ENCODE peak calls at places on chromosomes 5 and 9, in ten cellular contexts. T, V, O, A, H, E, C, U, S and G are unnamed samples.

GRCh38 chr5:34833991-34834793 is 4.8 kb upstream of the TTC23L start:
- DNase-seq in C (no peak), A (no peak), H (no peak), O (no peak), E (no peak), S (no peak), V (no peak), U (no peak), T (no peak), G (no peak)

GRCh38 chr5:34627794-34628193 is 28.3 kb upstream of the RAI14 start:
- DNase-seq in H (no peak), S (no peak), O (no peak), V (peak), U (no peak), T (no peak), E (no peak), A (no peak), C (no peak), G (no peak)

GRCh38 chr5:156715287-156715686 is 134.8 kb upstream of the PPP1R2B start:
- DNase-seq in O (no peak), A (no peak), C (no peak), T (no peak), H (no peak), E (no peak), U (no peak), V (no peak), S (no peak), G (no peak)

GRCh38 chr5:1729641-1730486 is 69.8 kb downstream of the MRPL36 start:
- DNase-seq in H (peak), S (peak), V (no peak), O (peak), T (no peak), C (no peak), A (no peak), E (peak), U (no peak), G (peak)

GRCh38 chr5:83844320-83845068 is 123.8 kb upstream of the HAPLN1 start:
- DNase-seq in O (no peak), E (no peak), S (no peak), V (peak), A (no peak), H (no peak), U (peak), T (no peak), C (no peak), G (no peak)

GRCh38 chr9:112493738-112494137 is 7.1 kb downstream of the KIAA1958 start:
- DNase-seq in S (no peak), U (no peak), A (no peak), H (no peak), E (no peak), T (no peak), C (no peak), O (no peak), V (no peak), G (no peak)

GRCh38 chr9:105119166-105119565 is 125.3 kb upstream of the SLC44A1 start:
- DNase-seq in S (no peak), C (no peak), T (no peak), V (no peak), H (no peak), O (no peak), U (no peak), E (no peak), A (no peak), G (no peak)

GRCh38 chr5:80741015-80741414 is 86.2 kb upstream of the DHFR start:
- DNase-seq in O (no peak), U (no peak), V (no peak), E (no peak), C (no peak), S (no peak), T (no peak), A (no peak), H (no peak), G (no peak)

GRCh38 chr5:40972434-40972833 is 63.1 kb downstream of the C7 start:
- DNase-seq in V (no peak), E (no peak), H (no peak), T (no peak), A (no peak), O (no peak), S (no peak), U (no peak), C (no peak), G (no peak)

GRCh38 chr5:93267736-93268135 is 313.3 kb downstream of the NR2F1-AS1 start:
- DNase-seq in E (peak), H (no peak), U (no peak), O (no peak), C (no peak), A (no peak), S (no peak), T (no peak), V (no peak), G (no peak)

GRCh38 chr9:112169368-112169767 is 5.7 kb downstream of the SUSD1 start:
- DNase-seq in E (no peak), A (no peak), V (no peak), T (peak), H (no peak), O (no peak), C (no peak), U (peak), S (no peak), G (no peak)

GRCh38 chr5:135340568-135340967 is 58.5 kb downstream of the MACROH2A1 start:
- DNase-seq in C (no peak), E (no peak), O (no peak), V (no peak), U (no peak), T (peak), S (peak), A (no peak), H (no peak), G (no peak)

GRCh38 chr5:177444106-177445051 is 2.2 kb upstream of the PRR7 start:
- DNase-seq in E (peak), C (no peak), U (no peak), T (peak), S (no peak), H (no peak), O (no peak), V (no peak), A (no peak), G (no peak)

GRCh38 chr9:33189331-33189731 is 22.2 kb upstream of the B4GALT1 start:
- DNase-seq in E (no peak), V (no peak), O (no peak), C (no peak), H (no peak), S (no peak), U (no peak), A (no peak), T (no peak), G (no peak)

GRCh38 chr9:83981126-83981871 is 694 bp downstream of the RMI1 start:
- DNase-seq in T (no peak), E (no peak), H (no peak), C (no peak), S (peak), U (peak), O (peak), V (peak), A (peak), G (peak)

GRCh38 chr9:109477269-109478203 is 20.6 kb downstream of the PTPN3 start:
- DNase-seq in E (no peak), V (no peak), C (no peak), O (peak), S (no peak), U (peak), T (peak), A (peak), H (peak), G (peak)

GRCh38 chr9:89601856-89602562 is 2.8 kb upstream of the GADD45G start:
- DNase-seq in A (no peak), O (no peak), H (no peak), U (no peak), E (no peak), T (no peak), V (no peak), C (no peak), S (peak), G (no peak)
- TF ChIP-seq POLR2A in A (no peak), O (no peak), H (no peak), U (no peak), E (no peak), T (no peak), V (no peak), C (no peak), S (no peak), G (no peak)

GRCh38 chr5:179803651-179804598 is 2.7 kb downstream of the MGAT4B start:
- DNase-seq in E (peak), H (peak), O (peak), T (peak), U (no peak), V (peak), C (no peak), S (peak), A (peak), G (no peak)
- TF ChIP-seq POLR2A in E (no peak), H (no peak), O (no peak), T (no peak), U (no peak), V (no peak), C (no peak), S (no peak), A (peak), G (no peak)

GRCh38 chr5:172764861-172765765 is 5.9 kb downstream of the DUSP1 start:
- DNase-seq in E (peak), O (peak), S (peak), A (peak), U (peak), C (peak), V (peak), H (peak), T (peak), G (peak)
- TF ChIP-seq POLR2A in E (peak), O (no peak), S (no peak), A (no peak), U (peak), C (no peak), V (no peak), H (peak), T (no peak), G (no peak)

DNA sequence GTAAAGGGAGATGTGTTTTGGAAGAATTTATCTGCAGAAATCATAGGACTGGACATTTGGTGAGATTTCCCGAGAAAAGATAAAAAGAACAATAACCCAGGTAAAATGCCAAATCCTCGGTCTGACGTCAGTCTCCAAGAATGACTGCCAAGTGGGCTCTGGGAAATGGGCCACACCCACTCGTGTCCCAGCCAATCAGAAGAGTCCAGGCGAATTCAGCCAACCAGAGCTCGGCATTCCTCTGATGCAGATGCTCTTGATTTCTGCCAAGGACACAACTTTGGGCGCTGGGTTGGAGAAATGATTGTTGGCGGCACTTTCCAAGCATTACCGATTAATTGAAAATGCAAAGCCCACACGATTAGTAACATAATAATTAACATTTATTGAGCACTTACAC is 73.3 kb downstream of the FGF18 start:
- DNase-seq in U (no peak), T (no peak), S (no peak), O (no peak), A (no peak), H (no peak), E (no peak), V (no peak), C (no peak), G (no peak)
- TF ChIP-seq POLR2A in U (no peak), T (no peak), S (no peak), O (no peak), A (no peak), H (no peak), E (no peak), V (no peak), C (no peak), G (no peak)

GRCh38 chr5:168480601-168481000 is 5.7 kb upstream of the RARS1 start:
- DNase-seq in A (no peak), E (no peak), S (no peak), U (no peak), O (no peak), H (no peak), C (no peak), T (no peak), V (no peak), G (no peak)

GRCh38 chr5:168481330-168481788 is 4.9 kb upstream of the RARS1 start:
- DNase-seq in E (no peak), S (no peak), A (no peak), O (no peak), H (no peak), T (no peak), C (no peak), U (peak), V (no peak), G (no peak)

GRCh38 chr5:168489059-168489458 is 2.8 kb downstream of the RARS1 start:
- DNase-seq in E (no peak), A (no peak), C (no peak), T (no peak), H (no peak), V (no peak), O (no peak), S (no peak), U (no peak), G (no peak)

GRCh38 chr5:168482361-168482760 is 3.9 kb upstream of the RARS1 start:
- DNase-seq in U (no peak), T (no peak), E (no peak), V (no peak), A (no peak), C (no peak), H (no peak), S (no peak), O (no peak), G (no peak)

DNA sequence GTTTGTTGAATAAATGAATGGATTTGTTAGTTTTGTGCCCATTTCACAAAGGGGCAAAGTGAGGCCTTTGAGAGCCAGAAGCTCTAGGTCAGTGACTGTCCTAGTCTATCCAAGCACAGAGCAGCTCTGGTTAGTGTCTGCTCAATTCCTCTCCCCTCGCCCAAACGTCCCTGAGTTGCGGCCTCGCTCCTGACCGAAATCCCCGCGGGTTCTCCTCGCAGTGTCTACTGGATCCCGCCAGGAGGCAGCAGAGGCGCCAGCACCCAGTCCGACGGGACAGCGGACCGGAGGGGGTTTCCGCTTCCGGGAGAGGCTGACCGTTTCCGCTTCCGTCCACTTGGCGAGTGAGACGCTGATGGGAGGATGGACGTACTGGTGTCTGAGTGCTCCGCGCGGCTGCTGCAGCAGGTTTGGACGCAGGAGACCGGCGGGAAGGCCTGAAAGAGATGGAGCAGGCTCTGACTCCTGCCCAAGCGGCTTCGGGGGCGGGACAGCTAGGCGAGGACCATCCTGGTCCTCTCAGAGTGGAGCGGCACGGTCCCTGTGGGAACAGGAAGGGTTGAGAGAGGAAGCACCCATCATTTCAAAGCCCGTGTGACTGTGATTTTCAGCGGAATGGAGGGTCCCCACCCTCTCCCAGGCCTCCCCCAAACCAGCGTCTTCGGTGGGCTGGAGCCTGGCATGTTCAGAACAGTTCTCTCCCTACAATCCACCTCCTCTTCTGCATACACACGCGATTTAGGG is at the start of gene RARS1:
- DNase-seq in O (peak), S (peak), U (peak), A (peak), E (peak), V (peak), C (peak), H (peak), T (peak), G (peak)
- TF ChIP-seq POLR2A in O (peak), S (peak), U (peak), A (peak), E (peak), V (peak), C (peak), H (peak), T (peak), G (no peak)

GRCh38 chr5:172188033-172188892 is at the start of gene STK10:
- DNase-seq in A (peak), V (peak), H (peak), T (peak), E (peak), C (peak), S (peak), U (peak), O (peak), G (peak)
- TF ChIP-seq POLR2A in A (peak), V (peak), H (peak), T (peak), E (peak), C (no peak), S (no peak), U (peak), O (peak), G (no peak)

DNA sequence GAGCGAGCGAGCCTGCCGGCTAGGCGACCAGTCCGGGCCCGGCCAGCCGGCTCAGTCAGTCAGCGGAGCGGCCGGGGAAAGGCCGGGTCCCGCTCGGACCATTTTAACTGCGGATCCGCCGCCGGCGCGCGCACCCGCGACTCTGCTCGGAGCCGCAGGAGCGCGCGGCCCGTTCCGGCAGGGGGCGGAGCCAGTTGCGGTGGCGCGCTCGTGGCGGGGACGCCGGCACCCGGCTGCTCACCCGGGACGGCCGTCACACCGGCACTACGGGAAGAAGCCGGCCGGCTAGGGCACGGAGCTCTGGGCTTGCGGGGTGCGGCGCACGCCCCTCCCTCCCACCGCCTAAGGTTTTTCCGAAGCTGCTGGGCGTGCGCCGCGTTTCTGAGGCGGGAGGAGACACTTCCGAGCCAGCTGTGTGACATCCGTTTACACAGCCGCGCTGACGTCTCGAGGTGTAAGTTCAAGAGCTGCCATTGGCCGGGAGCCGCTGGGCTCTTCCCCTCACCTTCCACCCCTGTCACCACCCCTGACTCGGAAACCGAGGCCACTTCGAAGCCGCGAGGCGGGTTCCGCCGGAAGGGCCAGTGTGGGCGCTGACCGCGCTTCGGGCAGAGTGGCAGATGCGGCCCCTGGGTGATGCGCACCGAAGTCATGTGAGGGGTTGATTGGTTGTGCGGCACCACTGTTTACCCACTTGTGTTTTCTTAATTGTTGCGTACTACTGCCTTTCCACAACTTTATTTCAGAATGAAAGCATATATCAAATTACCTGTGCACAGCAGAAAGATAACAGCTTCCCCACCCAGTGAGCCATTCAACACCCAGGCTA is at the start of gene FBXL17:
- DNase-seq in H (peak), C (peak), T (peak), S (peak), O (peak), U (peak), V (peak), E (peak), A (peak), G (peak)
- TF ChIP-seq POLR2A in H (peak), C (peak), T (peak), S (peak), O (peak), U (peak), V (peak), E (peak), A (peak), G (no peak)